ENCODE peak calls at places on chromosomes 12 and 14, in four cellular contexts. One of them, this sample, is unnamed.

GRCh38 chr12:15706010-15706676 is 83.0 kb downstream of the EPS8 start:
- DNase-seq in lower leg skin: no peak
- DNase-seq in NCI-H774: no peak
- DNase-seq in midbrain: no peak
- DNase-seq in this sample: no peak

GRCh38 chr12:56321027-56321426 is 5.2 kb upstream of the CNPY2 start:
- DNase-seq in lower leg skin: no peak
- DNase-seq in NCI-H774: no peak
- DNase-seq in midbrain: no peak
- DNase-seq in this sample: no peak

GRCh38 chr12:22410497-22410896 is 76.0 kb upstream of the ST8SIA1 start:
- DNase-seq in lower leg skin: no peak
- DNase-seq in NCI-H774: no peak
- DNase-seq in midbrain: no peak
- DNase-seq in this sample: no peak

GRCh38 chr12:11717533-11717961 is 68.1 kb downstream of the ETV6 start:
- DNase-seq in lower leg skin: no peak
- DNase-seq in NCI-H774: no peak
- DNase-seq in midbrain: no peak
- DNase-seq in this sample: no peak

GRCh38 chr14:59314953-59315599 is 126.6 kb downstream of the DAAM1 start:
- DNase-seq in lower leg skin: no peak
- DNase-seq in NCI-H774: no peak
- DNase-seq in midbrain: no peak
- DNase-seq in this sample: no peak

GRCh38 chr12:89392401-89392800 is 40.1 kb upstream of the DUSP6 start:
- DNase-seq in lower leg skin: no peak
- DNase-seq in NCI-H774: no peak
- DNase-seq in midbrain: no peak
- DNase-seq in this sample: no peak

GRCh38 chr14:87615822-87616679 is 376.9 kb downstream of the GALC start:
- DNase-seq in lower leg skin: no peak
- DNase-seq in NCI-H774: peak
- DNase-seq in midbrain: peak
- DNase-seq in this sample: peak

GRCh38 chr12:125283521-125283920 is 218.3 kb downstream of the AACS start:
- DNase-seq in lower leg skin: no peak
- DNase-seq in NCI-H774: no peak
- DNase-seq in midbrain: no peak
- DNase-seq in this sample: no peak

GRCh38 chr12:115320967-115321366 is 637.0 kb upstream of the TBX3 start:
- DNase-seq in lower leg skin: no peak
- DNase-seq in NCI-H774: no peak
- DNase-seq in midbrain: no peak
- DNase-seq in this sample: no peak

GRCh38 chr12:15887043-15887817 is 5.0 kb downstream of the STRAP start:
- DNase-seq in lower leg skin: no peak
- DNase-seq in NCI-H774: no peak
- DNase-seq in midbrain: no peak
- DNase-seq in this sample: no peak

GRCh38 chr14:44564908-44565307 is 57.8 kb upstream of the FSCB start:
- DNase-seq in lower leg skin: no peak
- DNase-seq in NCI-H774: no peak
- DNase-seq in midbrain: no peak
- DNase-seq in this sample: no peak

GRCh38 chr12:3158851-3159465 is 81.8 kb downstream of the TSPAN9 start:
- DNase-seq in lower leg skin: no peak
- DNase-seq in NCI-H774: no peak
- DNase-seq in midbrain: no peak
- DNase-seq in this sample: no peak

GRCh38 chr12:47356129-47356622 is 276.4 kb upstream of the AMIGO2 start:
- DNase-seq in lower leg skin: no peak
- DNase-seq in NCI-H774: no peak
- DNase-seq in midbrain: no peak
- DNase-seq in this sample: peak

GRCh38 chr12:25328082-25328712 is 77.5 kb upstream of the KRAS start:
- DNase-seq in lower leg skin: no peak
- DNase-seq in NCI-H774: peak
- DNase-seq in midbrain: no peak
- DNase-seq in this sample: no peak

GRCh38 chr12:4221157-4221556 is 52.4 kb upstream of the CCND2 start:
- DNase-seq in lower leg skin: no peak
- DNase-seq in NCI-H774: no peak
- DNase-seq in midbrain: no peak
- DNase-seq in this sample: no peak

GRCh38 chr12:78863482-78864427 is 819 bp upstream of the SYT1 start:
- DNase-seq in lower leg skin: peak
- DNase-seq in NCI-H774: peak
- DNase-seq in midbrain: no peak
- DNase-seq in this sample: no peak

GRCh38 chr12:123120452-123121166 is 30.3 kb downstream of the PITPNM2 start:
- DNase-seq in lower leg skin: no peak
- DNase-seq in NCI-H774: no peak
- DNase-seq in midbrain: no peak
- DNase-seq in this sample: no peak

GRCh38 chr12:23659151-23659550 is 290.3 kb downstream of the SOX5 start:
- DNase-seq in lower leg skin: no peak
- DNase-seq in NCI-H774: no peak
- DNase-seq in midbrain: no peak
- DNase-seq in this sample: no peak

GRCh38 chr12:70664463-70664862 is 27.2 kb upstream of the PTPRB start:
- DNase-seq in lower leg skin: no peak
- DNase-seq in NCI-H774: no peak
- DNase-seq in midbrain: peak
- DNase-seq in this sample: peak

GRCh38 chr12:57811028-57811755 is 7.3 kb downstream of the AVIL start:
- DNase-seq in lower leg skin: no peak
- DNase-seq in NCI-H774: no peak
- DNase-seq in midbrain: no peak
- DNase-seq in this sample: no peak

GRCh38 chr12:120534703-120535655 is 823 bp downstream of the RNF10 start:
- DNase-seq in lower leg skin: peak
- DNase-seq in NCI-H774: peak
- DNase-seq in midbrain: no peak
- DNase-seq in this sample: no peak

GRCh38 chr12:75481013-75481705 is 604 bp downstream of the GLIPR1 start:
- DNase-seq in lower leg skin: no peak
- DNase-seq in NCI-H774: no peak
- DNase-seq in midbrain: no peak
- DNase-seq in this sample: no peak

GRCh38 chr14:91614187-91614586 is 104.1 kb upstream of the PPP4R3A start:
- DNase-seq in lower leg skin: no peak
- DNase-seq in NCI-H774: no peak
- DNase-seq in midbrain: no peak
- DNase-seq in this sample: no peak

GRCh38 chr14:103121846-103122577 is 1.2 kb upstream of the TNFAIP2 start:
- DNase-seq in lower leg skin: peak
- DNase-seq in NCI-H774: peak
- DNase-seq in midbrain: no peak
- DNase-seq in this sample: peak